ENCODE peak calls at places on chromosomes 16 and 17, in nine cellular contexts. A, S, Y, U, K, R, V, N and I are unnamed samples.

GRCh38 chr16:11691771-11692170 is 23.5 kb downstream of the SNN start:
- DNase-seq in A (no peak), S (no peak), Y (peak), U (no peak), K (no peak), R (no peak), V (no peak), N (no peak), I (no peak)

GRCh38 chr16:49488336-49488735 is 114.7 kb downstream of the C16orf78 start:
- DNase-seq in A (no peak), S (no peak), Y (no peak), U (no peak), K (no peak), R (no peak), V (no peak), N (no peak), I (no peak)

GRCh38 chr17:2419526-2419925 is 18.7 kb upstream of the MNT start:
- DNase-seq in A (no peak), S (no peak), Y (no peak), U (no peak), K (no peak), R (no peak), V (no peak), N (no peak), I (no peak)

GRCh38 chr16:11315499-11315898 is 29.8 kb upstream of the RMI2 start:
- DNase-seq in A (no peak), S (peak), Y (no peak), U (no peak), K (no peak), R (peak), V (peak), N (no peak), I (peak)

GRCh38 chr16:52597772-52598483 is 51.0 kb upstream of the TOX3 start:
- DNase-seq in A (peak), S (no peak), Y (no peak), U (no peak), K (no peak), R (no peak), V (peak), N (no peak), I (peak)

GRCh38 chr16:14963281-14964173 is 11.3 kb upstream of the PDXDC1 start:
- DNase-seq in A (no peak), S (no peak), Y (no peak), U (no peak), K (no peak), R (no peak), V (no peak), N (no peak), I (peak)

GRCh38 chr16:1688807-1689560 is 10.9 kb downstream of the JPT2 start:
- DNase-seq in A (no peak), S (no peak), Y (no peak), U (peak), K (no peak), R (peak), V (no peak), N (no peak), I (no peak)

GRCh38 chr17:47687328-47687690 is 6.7 kb upstream of the TBKBP1 start:
- DNase-seq in A (no peak), S (no peak), Y (no peak), U (no peak), K (no peak), R (no peak), V (no peak), N (no peak), I (no peak)

GRCh38 chr16:48291303-48291702 is 44.0 kb upstream of the ABCC11 start:
- DNase-seq in A (no peak), S (peak), Y (no peak), U (no peak), K (no peak), R (no peak), V (no peak), N (no peak), I (no peak)

GRCh38 chr17:52740006-52740405 is 581.5 kb upstream of the CA10 start:
- DNase-seq in A (no peak), S (no peak), Y (no peak), U (no peak), K (no peak), R (no peak), V (no peak), N (no peak), I (no peak)

GRCh38 chr17:67027031-67027628 is 17.2 kb upstream of the CACNG1 start:
- DNase-seq in A (no peak), S (peak), Y (no peak), U (no peak), K (no peak), R (no peak), V (no peak), N (no peak), I (no peak)

GRCh38 chr16:2470603-2471015 is 488 bp upstream of the NTN3 start:
- DNase-seq in A (peak), S (no peak), Y (no peak), U (no peak), K (no peak), R (no peak), V (no peak), N (no peak), I (no peak)

GRCh38 chr17:5219536-5219935 is 15.1 kb downstream of the SCIMP start:
- DNase-seq in A (no peak), S (no peak), Y (no peak), U (no peak), K (no peak), R (no peak), V (no peak), N (no peak), I (no peak)

GRCh38 chr16:12119037-12119436 is 142.5 kb downstream of the SNX29 start:
- DNase-seq in A (no peak), S (no peak), Y (no peak), U (no peak), K (no peak), R (no peak), V (no peak), N (no peak), I (no peak)

GRCh38 chr16:50021509-50021908 is 3.5 kb upstream of the CNEP1R1 start:
- DNase-seq in A (peak), S (peak), Y (no peak), U (no peak), K (no peak), R (no peak), V (peak), N (peak), I (peak)

GRCh38 chr16:47460301-47460754 is 535 bp downstream of the ITFG1 start:
- DNase-seq in A (no peak), S (peak), Y (no peak), U (no peak), K (no peak), R (no peak), V (no peak), N (no peak), I (peak)

GRCh38 chr17:55321507-55322064 is 56.8 kb downstream of the HLF start:
- DNase-seq in A (no peak), S (no peak), Y (no peak), U (no peak), K (no peak), R (no peak), V (no peak), N (no peak), I (no peak)

GRCh38 chr16:81695431-81695890 is 83.6 kb upstream of the PLCG2 start:
- DNase-seq in A (no peak), S (peak), Y (no peak), U (no peak), K (no peak), R (peak), V (no peak), N (no peak), I (no peak)

GRCh38 chr16:81586421-81586820 is 141.8 kb downstream of the CMIP start:
- DNase-seq in A (no peak), S (peak), Y (no peak), U (no peak), K (no peak), R (no peak), V (no peak), N (no peak), I (no peak)

GRCh38 chr17:41710472-41711090 is 1.6 kb upstream of the GAST start:
- DNase-seq in A (peak), S (peak), Y (no peak), U (no peak), K (no peak), R (peak), V (no peak), N (no peak), I (no peak)

GRCh38 chr17:11039342-11039741 is 201.5 kb upstream of the PIRT start:
- DNase-seq in A (no peak), S (no peak), Y (no peak), U (no peak), K (no peak), R (no peak), V (no peak), N (no peak), I (no peak)

GRCh38 chr17:80393961-80394360 is 21.0 kb upstream of the ENDOV start:
- DNase-seq in A (no peak), S (no peak), Y (no peak), U (no peak), K (no peak), R (no peak), V (no peak), N (no peak), I (no peak)

GRCh38 chr17:56912105-56912999 is 1.5 kb downstream of the TRIM25 start:
- DNase-seq in A (no peak), S (peak), Y (no peak), U (no peak), K (no peak), R (no peak), V (no peak), N (no peak), I (no peak)

GRCh38 chr16:65782537-65783290 is 583.8 kb upstream of the CDH5 start:
- DNase-seq in A (no peak), S (peak), Y (no peak), U (no peak), K (no peak), R (peak), V (no peak), N (no peak), I (no peak)

GRCh38 chr17:70644093-70644492 is 474.8 kb downstream of the KCNJ2 start:
- DNase-seq in A (no peak), S (no peak), Y (no peak), U (no peak), K (no peak), R (no peak), V (no peak), N (no peak), I (no peak)

GRCh38 chr17:19387921-19388521 is 1.0 kb upstream of the MFAP4 start:
- DNase-seq in A (no peak), S (peak), Y (peak), U (no peak), K (no peak), R (peak), V (no peak), N (no peak), I (no peak)

GRCh38 chr17:17685775-17686291 is 4.6 kb downstream of the RAI1 start:
- DNase-seq in A (no peak), S (peak), Y (no peak), U (no peak), K (no peak), R (peak), V (no peak), N (no peak), I (no peak)

GRCh38 chr16:30660424-30661251 is 2.4 kb downstream of the FBRS start:
- DNase-seq in A (no peak), S (peak), Y (no peak), U (no peak), K (peak), R (peak), V (no peak), N (no peak), I (no peak)

GRCh38 chr16:46662123-46662522 is 26.9 kb downstream of the VPS35 start:
- DNase-seq in A (no peak), S (no peak), Y (no peak), U (no peak), K (no peak), R (no peak), V (no peak), N (no peak), I (no peak)

GRCh38 chr16:70713781-70714180 is 27.9 kb upstream of the MTSS2 start:
- DNase-seq in A (no peak), S (no peak), Y (no peak), U (no peak), K (no peak), R (no peak), V (no peak), N (no peak), I (no peak)

GRCh38 chr16:840561-841454 is 40.3 kb upstream of the GNG13 start:
- DNase-seq in A (no peak), S (no peak), Y (no peak), U (no peak), K (no peak), R (no peak), V (no peak), N (no peak), I (no peak)

GRCh38 chr16:27449434-27450188 is 47.6 kb downstream of the IL21R start:
- DNase-seq in A (no peak), S (no peak), Y (no peak), U (no peak), K (peak), R (no peak), V (no peak), N (no peak), I (no peak)

GRCh38 chr17:31568140-31568938 is 176.9 kb downstream of the RAB11FIP4 start:
- DNase-seq in A (no peak), S (no peak), Y (no peak), U (no peak), K (no peak), R (no peak), V (no peak), N (no peak), I (no peak)

GRCh38 chr17:39598047-39598481 is 9.7 kb downstream of the NEUROD2 start:
- DNase-seq in A (no peak), S (no peak), Y (peak), U (no peak), K (no peak), R (no peak), V (no peak), N (no peak), I (no peak)